ENCODE peak calls at places on chromosomes 5 and 9, in five cellular contexts. One of them, this sample, is unnamed.

GRCh38 chr5:62144395-62145022 is 161.5 kb upstream of the KIF2A start:
- DNase-seq in M059J: peak
- DNase-seq in nucleus accumbens: no peak
- DNase-seq in activated CD8-positive, alpha-beta memory T cell treated with anti-CD3 and anti-CD28 coated beads for 4 hours: no peak
- DNase-seq in T-helper 2 cell: no peak
- DNase-seq in this sample: no peak

GRCh38 chr5:83377131-83377865 is 94.2 kb upstream of the VCAN start:
- DNase-seq in M059J: peak
- DNase-seq in nucleus accumbens: no peak
- DNase-seq in activated CD8-positive, alpha-beta memory T cell treated with anti-CD3 and anti-CD28 coated beads for 4 hours: no peak
- DNase-seq in T-helper 2 cell: no peak
- DNase-seq in this sample: no peak

GRCh38 chr5:150522504-150523464 is 14.9 kb downstream of the NDST1 start:
- DNase-seq in M059J: no peak
- DNase-seq in nucleus accumbens: no peak
- DNase-seq in activated CD8-positive, alpha-beta memory T cell treated with anti-CD3 and anti-CD28 coated beads for 4 hours: no peak
- DNase-seq in T-helper 2 cell: no peak
- DNase-seq in this sample: no peak

GRCh38 chr9:110382731-110383130 is 45.1 kb upstream of the TXNDC8 start:
- DNase-seq in M059J: no peak
- DNase-seq in nucleus accumbens: no peak
- DNase-seq in activated CD8-positive, alpha-beta memory T cell treated with anti-CD3 and anti-CD28 coated beads for 4 hours: no peak
- DNase-seq in T-helper 2 cell: no peak
- DNase-seq in this sample: no peak

GRCh38 chr9:110543631-110544051 is 35.9 kb downstream of the SVEP1 start:
- DNase-seq in M059J: no peak
- DNase-seq in nucleus accumbens: no peak
- DNase-seq in activated CD8-positive, alpha-beta memory T cell treated with anti-CD3 and anti-CD28 coated beads for 4 hours: no peak
- DNase-seq in T-helper 2 cell: no peak
- DNase-seq in this sample: no peak

GRCh38 chr9:92948032-92948534 is 760 bp downstream of the FGD3 start:
- DNase-seq in M059J: no peak
- DNase-seq in nucleus accumbens: no peak
- DNase-seq in activated CD8-positive, alpha-beta memory T cell treated with anti-CD3 and anti-CD28 coated beads for 4 hours: no peak
- DNase-seq in T-helper 2 cell: no peak
- DNase-seq in this sample: no peak

GRCh38 chr5:83744851-83745250 is 24.2 kb upstream of the HAPLN1 start:
- DNase-seq in M059J: no peak
- DNase-seq in nucleus accumbens: no peak
- DNase-seq in activated CD8-positive, alpha-beta memory T cell treated with anti-CD3 and anti-CD28 coated beads for 4 hours: no peak
- DNase-seq in T-helper 2 cell: no peak
- DNase-seq in this sample: no peak

GRCh38 chr9:110440161-110440560 is 102.5 kb upstream of the TXNDC8 start:
- DNase-seq in M059J: peak
- DNase-seq in nucleus accumbens: no peak
- DNase-seq in activated CD8-positive, alpha-beta memory T cell treated with anti-CD3 and anti-CD28 coated beads for 4 hours: no peak
- DNase-seq in T-helper 2 cell: no peak
- DNase-seq in this sample: no peak

GRCh38 chr9:132997591-132997990 is 19.1 kb downstream of the GFI1B start:
- DNase-seq in M059J: peak
- DNase-seq in nucleus accumbens: no peak
- DNase-seq in activated CD8-positive, alpha-beta memory T cell treated with anti-CD3 and anti-CD28 coated beads for 4 hours: no peak
- DNase-seq in T-helper 2 cell: no peak
- DNase-seq in this sample: no peak

GRCh38 chr5:140205952-140206351 is 31.0 kb downstream of the CYSTM1 start:
- DNase-seq in M059J: no peak
- DNase-seq in nucleus accumbens: no peak
- DNase-seq in activated CD8-positive, alpha-beta memory T cell treated with anti-CD3 and anti-CD28 coated beads for 4 hours: no peak
- DNase-seq in T-helper 2 cell: no peak
- DNase-seq in this sample: no peak

GRCh38 chr9:105401651-105402050 is 46.2 kb upstream of the FSD1L start:
- DNase-seq in M059J: no peak
- DNase-seq in nucleus accumbens: no peak
- DNase-seq in activated CD8-positive, alpha-beta memory T cell treated with anti-CD3 and anti-CD28 coated beads for 4 hours: no peak
- DNase-seq in T-helper 2 cell: no peak
- DNase-seq in this sample: no peak

GRCh38 chr9:95684516-95684915 is 167.7 kb upstream of the PTCH1 start:
- DNase-seq in M059J: no peak
- DNase-seq in nucleus accumbens: no peak
- DNase-seq in activated CD8-positive, alpha-beta memory T cell treated with anti-CD3 and anti-CD28 coated beads for 4 hours: no peak
- DNase-seq in T-helper 2 cell: no peak
- DNase-seq in this sample: no peak